ENCODE peak calls at places on chromosomes 7 and 10, in ten cellular contexts. L is stimulated activated CD8-positive, alpha-beta memory T cell treated with anti-CD3 and anti-CD28 coated beads, Interleukin-2, amount 100 ng/mL, for 48 hours; B is stimulated activated CD4-positive, alpha-beta T cell treated with anti-CD3 and anti-CD28 coated beads, Interleukin-1b, Interleukin-23, amount 100 ng/mL, for 24 hours; R is HFF-Myc; I is left ventricle myocardium inferior; P is HuH-7; X is EL; M is activated CD8-positive, alpha-beta T cell treated with anti-CD3 and anti-CD28 coated beads, Interleukin-2, amount 10 ng/mL, durations not matched to agents 7 days and 5 days; D is NCI-H774; E is BJ. O is an unnamed sample.

GRCh38 chr10:17216217-17216900 is 11.7 kb upstream of the VIM start:
- DNase-seq in L (no peak), B (no peak), R (peak), I (no peak), P (no peak), X (peak), M (peak), D (no peak), E (peak), O (peak)

GRCh38 chr7:34850681-34851080 is 186.6 kb downstream of the DPY19L1 start:
- DNase-seq in L (no peak), B (no peak), R (no peak), I (no peak), P (no peak), X (peak), M (no peak), D (no peak), E (no peak), O (no peak)

GRCh38 chr10:14240253-14241189 is 90.2 kb downstream of the FRMD4A start:
- DNase-seq in L (no peak), B (no peak), R (no peak), I (no peak), P (no peak), X (no peak), M (no peak), D (peak), E (no peak), O (no peak)

GRCh38 chr10:46787321-46787615 is 124.0 kb upstream of the PTPN20 start:
- DNase-seq in L (no peak), B (no peak), R (peak), I (no peak), P (no peak), X (peak), M (peak), D (no peak), E (no peak), O (no peak)

GRCh38 chr7:47812460-47813136 is 135.7 kb downstream of the PKD1L1 start:
- DNase-seq in L (no peak), B (no peak), R (no peak), I (no peak), P (no peak), X (no peak), M (no peak), D (peak), E (no peak), O (no peak)

GRCh38 chr10:114916653-114917052 is 21.3 kb upstream of the TRUB1 start:
- DNase-seq in L (no peak), B (no peak), R (no peak), I (no peak), P (no peak), X (no peak), M (no peak), D (no peak), E (no peak), O (no peak)

GRCh38 chr10:190216-190615 is 55.0 kb downstream of the ZMYND11 start:
- DNase-seq in L (no peak), B (no peak), R (no peak), I (no peak), P (no peak), X (no peak), M (no peak), D (no peak), E (no peak), O (no peak)

GRCh38 chr10:121527690-121528089 is 70.6 kb downstream of the FGFR2 start:
- DNase-seq in L (no peak), B (no peak), R (no peak), I (no peak), P (peak), X (no peak), M (no peak), D (no peak), E (no peak), O (no peak)

GRCh38 chr10:1163204-1163660 is 107.0 kb downstream of the WDR37 start:
- DNase-seq in L (no peak), B (no peak), R (no peak), I (no peak), P (no peak), X (no peak), M (no peak), D (no peak), E (no peak), O (no peak)

GRCh38 chr7:75732764-75733630 is 5.7 kb downstream of the HIP1 start:
- DNase-seq in L (no peak), B (no peak), R (peak), I (no peak), P (no peak), X (peak), M (no peak), D (no peak), E (peak), O (peak)

GRCh38 chr10:111973306-111973705 is 210.3 kb downstream of the GPAM start:
- DNase-seq in L (no peak), B (no peak), R (no peak), I (no peak), P (no peak), X (no peak), M (no peak), D (no peak), E (no peak), O (no peak)

GRCh38 chr10:6208781-6209235 is 6.1 kb downstream of the PFKFB3 start:
- DNase-seq in L (no peak), B (no peak), R (no peak), I (no peak), P (no peak), X (no peak), M (no peak), D (no peak), E (no peak), O (no peak)

GRCh38 chr7:136911362-136911761 is 42.9 kb downstream of the CHRM2 start:
- DNase-seq in L (no peak), B (no peak), R (no peak), I (no peak), P (no peak), X (peak), M (no peak), D (no peak), E (peak), O (no peak)

GRCh38 chr10:29627201-29628105 is 7.3 kb downstream of the SVIL start:
- DNase-seq in L (no peak), B (no peak), R (no peak), I (no peak), P (no peak), X (peak), M (no peak), D (peak), E (no peak), O (no peak)

GRCh38 chr10:21270976-21271375 is 254.5 kb downstream of the SKIDA1 start:
- DNase-seq in L (no peak), B (no peak), R (no peak), I (no peak), P (no peak), X (no peak), M (no peak), D (no peak), E (no peak), O (no peak)

GRCh38 chr7:46739378-46740234 is 818.5 kb upstream of the IGFBP3 start:
- DNase-seq in L (no peak), B (no peak), R (no peak), I (no peak), P (no peak), X (no peak), M (no peak), D (no peak), E (no peak), O (no peak)

GRCh38 chr7:1888425-1888824 is 218.3 kb downstream of the ELFN1 start:
- DNase-seq in L (no peak), B (no peak), R (no peak), I (no peak), P (no peak), X (no peak), M (no peak), D (no peak), E (no peak), O (no peak)

GRCh38 chr10:119737827-119738226 is 12.0 kb downstream of the INPP5F start:
- DNase-seq in L (no peak), B (no peak), R (peak), I (no peak), P (no peak), X (peak), M (no peak), D (no peak), E (no peak), O (no peak)

GRCh38 chr10:58028597-58029366 is 238.9 kb downstream of the IPMK start:
- DNase-seq in L (no peak), B (no peak), R (peak), I (no peak), P (no peak), X (peak), M (no peak), D (no peak), E (peak), O (no peak)

GRCh38 chr10:6123467-6124042 is 34.7 kb downstream of the RBM17 start:
- DNase-seq in L (no peak), B (no peak), R (no peak), I (no peak), P (no peak), X (no peak), M (no peak), D (no peak), E (no peak), O (no peak)

GRCh38 chr7:138945169-138945568 is 36.0 kb downstream of the KIAA1549 start:
- DNase-seq in L (no peak), B (no peak), R (no peak), I (no peak), P (no peak), X (no peak), M (no peak), D (no peak), E (no peak), O (no peak)

GRCh38 chr7:2257651-2258050 is 15.6 kb downstream of the NUDT1 start:
- DNase-seq in L (no peak), B (no peak), R (no peak), I (no peak), P (no peak), X (no peak), M (no peak), D (no peak), E (no peak), O (no peak)

GRCh38 chr10:125081931-125082330 is 78.4 kb downstream of the CTBP2 start:
- DNase-seq in L (no peak), B (no peak), R (no peak), I (no peak), P (no peak), X (no peak), M (no peak), D (no peak), E (no peak), O (no peak)

GRCh38 chr7:118153551-118154177 is 30.3 kb upstream of the LSM8 start:
- DNase-seq in L (no peak), B (no peak), R (no peak), I (no peak), P (peak), X (peak), M (peak), D (peak), E (no peak), O (peak)

O was measured in dermis microvascular lymphatic vessel endothelial cell.